ENCODE peak calls at places on chromosome 12, in ten cellular contexts. J, S, Q, G, H, V, B, U, R and X are unnamed samples.

GRCh38 chr12:67698711-67699603 is 50.4 kb downstream of the DYRK2 start:
- DNase-seq in J (no peak), S (peak; percentile 67), Q (no peak), G (peak; percentile 62), H (no peak), V (no peak), B (no peak), U (no peak), R (no peak), X (no peak)

GRCh38 chr12:508795-509194 is 49.1 kb downstream of the B4GALNT3 start:
- DNase-seq in J (no peak), S (no peak), Q (no peak), G (no peak), H (no peak), V (no peak), B (peak; percentile 72), U (no peak), R (peak; percentile 66), X (no peak)

GRCh38 chr12:18045446-18046001 is 44.5 kb downstream of the RERGL start:
- DNase-seq in J (no peak), S (no peak), Q (no peak), G (no peak), H (no peak), V (no peak), B (no peak), U (no peak), R (no peak), X (no peak)

GRCh38 chr12:54294152-54294913 is 6.5 kb downstream of the NFE2 start:
- DNase-seq in J (peak; percentile 38), S (no peak), Q (peak; percentile 89), G (peak; percentile 38), H (peak; percentile 59), V (no peak), B (peak; percentile 75), U (no peak), R (peak; percentile 77), X (peak; percentile 29)

GRCh38 chr12:69779928-69780327 is 41.3 kb downstream of the RAB3IP start:
- DNase-seq in J (no peak), S (peak; percentile 36), Q (peak; percentile 81), G (peak; percentile 27), H (no peak), V (peak; percentile 20), B (no peak), U (no peak), R (peak; percentile 74), X (no peak)

GRCh38 chr12:57802607-57803006 is 15.9 kb downstream of the AVIL start:
- DNase-seq in J (no peak), S (no peak), Q (no peak), G (no peak), H (no peak), V (no peak), B (no peak), U (no peak), R (no peak), X (no peak)

GRCh38 chr12:127125607-127126259 is 1141.2 kb upstream of the TMEM132C start:
- DNase-seq in J (no peak), S (peak; percentile 86), Q (no peak), G (peak; percentile 94), H (no peak), V (peak; percentile 35), B (no peak), U (no peak), R (peak; percentile 75), X (no peak)

GRCh38 chr12:56751712-56752598 is at the start of gene PRIM1:
- DNase-seq in J (peak; percentile 72), S (peak; percentile 70), Q (peak; percentile 90), G (peak; percentile 74), H (peak; percentile 88), V (peak; percentile 29), B (peak; percentile 87), U (peak; percentile 53), R (peak; percentile 93), X (peak; percentile 54)

GRCh38 chr12:56995201-56995929 is 11.0 kb downstream of the ZBTB39 start:
- DNase-seq in J (no peak), S (no peak), Q (no peak), G (no peak), H (no peak), V (no peak), B (no peak), U (no peak), R (no peak), X (no peak)

GRCh38 chr12:47725893-47726292 is 603 bp upstream of the ENDOU start:
- DNase-seq in J (no peak), S (peak; percentile 85), Q (no peak), G (peak; percentile 84), H (no peak), V (peak; percentile 67), B (no peak), U (no peak), R (no peak), X (no peak)

GRCh38 chr12:26874501-26875296 is 41.7 kb upstream of the ITPR2 start:
- DNase-seq in J (no peak), S (no peak), Q (no peak), G (peak; percentile 8), H (no peak), V (no peak), B (peak; percentile 21), U (no peak), R (no peak), X (no peak)

GRCh38 chr12:63308701-63309100 is 157.7 kb upstream of the AVPR1A start:
- DNase-seq in J (no peak), S (no peak), Q (no peak), G (peak; percentile 9), H (no peak), V (no peak), B (no peak), U (no peak), R (no peak), X (no peak)

GRCh38 chr12:67891566-67891965 is 97.7 kb upstream of the IFNG-AS1 start:
- DNase-seq in J (no peak), S (no peak), Q (no peak), G (no peak), H (no peak), V (no peak), B (no peak), U (no peak), R (no peak), X (no peak)

GRCh38 chr12:50017047-50017446 is 8.2 kb downstream of the RACGAP1 start:
- DNase-seq in J (peak; percentile 44), S (peak; percentile 81), Q (no peak), G (peak; percentile 81), H (no peak), V (peak; percentile 83), B (peak; percentile 76), U (no peak), R (no peak), X (peak; percentile 81)

GRCh38 chr12:55760663-55761062 is 17.7 kb downstream of the GDF11 start:
- DNase-seq in J (no peak), S (no peak), Q (no peak), G (no peak), H (no peak), V (no peak), B (no peak), U (no peak), R (no peak), X (no peak)

GRCh38 chr12:103799504-103800251 is 41.4 kb downstream of the NT5DC3 start:
- DNase-seq in J (peak; percentile 79), S (peak; percentile 68), Q (peak; percentile 19), G (peak; percentile 50), H (peak; percentile 75), V (no peak), B (peak; percentile 66), U (no peak), R (peak; percentile 62), X (no peak)

GRCh38 chr12:48017921-48018617 is 13.8 kb upstream of the COL2A1 start:
- DNase-seq in J (no peak), S (no peak), Q (no peak), G (no peak), H (no peak), V (no peak), B (no peak), U (no peak), R (no peak), X (no peak)

GRCh38 chr12:53492830-53493609 is 6.2 kb downstream of the MAP3K12 start:
- DNase-seq in J (peak; percentile 87), S (peak; percentile 87), Q (peak; percentile 97), G (peak; percentile 77), H (peak; percentile 86), V (peak; percentile 81), B (peak; percentile 99), U (peak; percentile 60), R (peak; percentile 89), X (peak; percentile 90)

GRCh38 chr12:93767524-93767863 is 90.3 kb downstream of the CRADD start:
- DNase-seq in J (no peak), S (no peak), Q (no peak), G (peak; percentile 36), H (no peak), V (no peak), B (no peak), U (no peak), R (no peak), X (no peak)

GRCh38 chr12:12788675-12789368 is 3.4 kb downstream of the APOLD1 start:
- DNase-seq in J (peak; percentile 59), S (peak; percentile 65), Q (peak; percentile 90), G (peak; percentile 77), H (peak; percentile 70), V (peak; percentile 73), B (peak; percentile 80), U (no peak), R (peak; percentile 70), X (peak; percentile 64)

GRCh38 chr12:132279930-132280329 is 49.5 kb downstream of the GALNT9 start:
- DNase-seq in J (no peak), S (no peak), Q (no peak), G (no peak), H (no peak), V (no peak), B (no peak), U (no peak), R (no peak), X (no peak)

GRCh38 chr12:79658221-79658620 is 32.5 kb downstream of the PAWR start:
- DNase-seq in J (no peak), S (peak; percentile 60), Q (no peak), G (no peak), H (no peak), V (peak; percentile 32), B (no peak), U (no peak), R (no peak), X (no peak)

GRCh38 chr12:57451233-57451778 is 3.8 kb upstream of the INHBE start:
- DNase-seq in J (no peak), S (peak; percentile 22), Q (no peak), G (no peak), H (no peak), V (no peak), B (no peak), U (no peak), R (no peak), X (no peak)

GRCh38 chr12:94147991-94148840 is at the start of gene PLXNC1:
- DNase-seq in J (no peak), S (peak; percentile 60), Q (peak; percentile 75), G (peak; percentile 9), H (peak; percentile 74), V (no peak), B (peak; percentile 63), U (no peak), R (peak; percentile 28), X (no peak)

GRCh38 chr12:52067081-52067374 is 2.8 kb upstream of the ATG101 start:
- DNase-seq in J (no peak), S (no peak), Q (no peak), G (no peak), H (no peak), V (no peak), B (no peak), U (no peak), R (no peak), X (no peak)

GRCh38 chr12:26846419-26846818 is 13.4 kb upstream of the ITPR2 start:
- DNase-seq in J (no peak), S (no peak), Q (no peak), G (no peak), H (no peak), V (no peak), B (no peak), U (no peak), R (no peak), X (no peak)

GRCh38 chr12:14853966-14854365 is 10.6 kb upstream of the ART4 start:
- DNase-seq in J (no peak), S (no peak), Q (no peak), G (no peak), H (no peak), V (no peak), B (no peak), U (no peak), R (no peak), X (no peak)

GRCh38 chr12:50032516-50033316 is 7.4 kb upstream of the RACGAP1 start:
- DNase-seq in J (no peak), S (no peak), Q (peak; percentile 74), G (no peak), H (no peak), V (no peak), B (no peak), U (no peak), R (no peak), X (no peak)